ENCODE peak calls at places on chromosomes 6 and 20, in six cellular contexts. K is tibial nerve, E is IMR-90, R is cardiac fibroblast, O is OCI-LY7, P is heart right ventricle. B is an unnamed sample.

GRCh38 chr6:160085713-160086505 is 35.7 kb upstream of the SLC22A1 start:
- DNase-seq in E (no peak), K (no peak), O (no peak), R (no peak), P (no peak), B (no peak)

GRCh38 chr20:62026564-62026856 is 39.2 kb downstream of the TAF4 start:
- DNase-seq in O (no peak), E (no peak), R (no peak), K (no peak), P (no peak), B (no peak)

GRCh38 chr6:53517021-53517420 is 27.9 kb downstream of the GCLC start:
- DNase-seq in R (no peak), O (no peak), K (no peak), P (no peak), E (no peak), B (no peak)

GRCh38 chr6:12001004-12001705 is 11.0 kb upstream of the HIVEP1 start:
- DNase-seq in O (no peak), P (no peak), K (peak), E (no peak), R (peak), B (no peak)

GRCh38 chr20:45404438-45404837 is 3.7 kb upstream of the DBNDD2 start:
- DNase-seq in O (no peak), E (no peak), P (no peak), K (no peak), R (no peak), B (no peak)

GRCh38 chr6:144215402-144215931 is 65.2 kb downstream of the STX11 start:
- DNase-seq in O (peak), R (peak), E (no peak), K (peak), P (peak), B (no peak)

GRCh38 chr6:70103798-70104197 is 199.1 kb downstream of the COL9A1 start:
- DNase-seq in O (peak), P (no peak), R (no peak), K (no peak), E (no peak), B (no peak)

GRCh38 chr6:32092760-32093497 is 16.2 kb downstream of the TNXB start:
- DNase-seq in O (no peak), R (peak), E (peak), K (no peak), P (no peak), B (no peak)

GRCh38 chr20:56411759-56412472 is at the start of gene CASS4:
- DNase-seq in O (no peak), K (peak), E (peak), R (peak), P (peak), B (no peak)

GRCh38 chr20:13295637-13296036 is 74.6 kb downstream of the ISM1 start:
- DNase-seq in P (no peak), R (no peak), E (no peak), K (no peak), O (no peak), B (no peak)

GRCh38 chr20:667351-668034 is 8.1 kb downstream of the SCRT2 start:
- DNase-seq in O (peak), R (peak), K (peak), E (peak), P (peak), B (peak)

GRCh38 chr6:151160869-151161268 is 78.9 kb upstream of the AKAP12 start:
- DNase-seq in E (no peak), O (no peak), P (no peak), K (no peak), R (no peak), B (no peak)

GRCh38 chr20:39259010-39259803 is 297.1 kb downstream of the DHX35 start:
- DNase-seq in K (no peak), O (no peak), P (no peak), E (no peak), R (no peak), B (no peak)

GRCh38 chr6:786946-787763 is 94.2 kb upstream of the EXOC2 start:
- DNase-seq in R (peak), E (peak), K (no peak), O (peak), P (no peak), B (no peak)

GRCh38 chr20:44029848-44030230 is 115.2 kb downstream of the TOX2 start:
- DNase-seq in P (no peak), K (no peak), R (no peak), E (no peak), O (no peak), B (no peak)

GRCh38 chr6:150324044-150324443 is 44.8 kb upstream of the IYD start:
- DNase-seq in E (no peak), O (no peak), P (no peak), R (no peak), K (no peak), B (no peak)

GRCh38 chr20:5122861-5123260 is 3.1 kb upstream of the PCNA start:
- DNase-seq in E (peak), P (no peak), R (peak), O (no peak), K (no peak), B (no peak)

B was measured in omental fat pad.